ENCODE peak calls at places on chromosomes 13 and 19, in four cellular contexts. J is left ventricle myocardium inferior, H is H1, R is AG04450. Z is an unnamed sample.

GRCh38 chr19:54906819-54907218 is 871 bp downstream of the NCR1 start:
- DNase-seq in J (no peak), H (no peak), R (no peak), Z (no peak)

GRCh38 chr13:31476266-31476665 is 263.1 kb upstream of the RXFP2 start:
- DNase-seq in J (no peak), H (no peak), R (peak), Z (no peak)

GRCh38 chr19:6276447-6276846 is 3.3 kb downstream of the MLLT1 start:
- DNase-seq in J (peak), H (no peak), R (no peak), Z (no peak)

GRCh38 chr13:113598481-113598880 is 13.9 kb downstream of the TFDP1 start:
- DNase-seq in J (peak), H (no peak), R (no peak), Z (no peak)

GRCh38 chr19:35776102-35776788 is 881 bp downstream of the ARHGAP33 start:
- DNase-seq in J (no peak), H (no peak), R (no peak), Z (no peak)

GRCh38 chr13:40438999-40439797 is 227.2 kb downstream of the FOXO1 start:
- DNase-seq in J (no peak), H (no peak), R (no peak), Z (no peak)

GRCh38 chr13:49421391-49421790 is 22.5 kb downstream of the CAB39L start:
- DNase-seq in J (no peak), H (peak), R (no peak), Z (no peak)

GRCh38 chr13:21615427-21615826 is 11.5 kb upstream of the MICU2 start:
- DNase-seq in J (no peak), H (no peak), R (no peak), Z (no peak)

GRCh38 chr13:111485491-111486250 is 165.2 kb downstream of the TEX29 start:
- DNase-seq in J (no peak), H (no peak), R (no peak), Z (no peak)
- TF ChIP-seq CTCF in J (no peak), H (no peak), R (no peak), Z (no peak)

GRCh38 chr13:51230473-51231105 is 8.4 kb downstream of the FAM124A start:
- DNase-seq in J (peak), H (no peak), R (no peak), Z (no peak)
- H3K4me3 ChIP-seq in J (peak), H (no peak), R (no peak), Z (peak)

GRCh38 chr19:49890349-49891311 is 6.1 kb downstream of the IL4I1 start:
- DNase-seq in J (no peak), H (peak), R (no peak), Z (no peak)
- TF ChIP-seq CTCF in J (peak), H (no peak), R (no peak), Z (peak)

DNA sequence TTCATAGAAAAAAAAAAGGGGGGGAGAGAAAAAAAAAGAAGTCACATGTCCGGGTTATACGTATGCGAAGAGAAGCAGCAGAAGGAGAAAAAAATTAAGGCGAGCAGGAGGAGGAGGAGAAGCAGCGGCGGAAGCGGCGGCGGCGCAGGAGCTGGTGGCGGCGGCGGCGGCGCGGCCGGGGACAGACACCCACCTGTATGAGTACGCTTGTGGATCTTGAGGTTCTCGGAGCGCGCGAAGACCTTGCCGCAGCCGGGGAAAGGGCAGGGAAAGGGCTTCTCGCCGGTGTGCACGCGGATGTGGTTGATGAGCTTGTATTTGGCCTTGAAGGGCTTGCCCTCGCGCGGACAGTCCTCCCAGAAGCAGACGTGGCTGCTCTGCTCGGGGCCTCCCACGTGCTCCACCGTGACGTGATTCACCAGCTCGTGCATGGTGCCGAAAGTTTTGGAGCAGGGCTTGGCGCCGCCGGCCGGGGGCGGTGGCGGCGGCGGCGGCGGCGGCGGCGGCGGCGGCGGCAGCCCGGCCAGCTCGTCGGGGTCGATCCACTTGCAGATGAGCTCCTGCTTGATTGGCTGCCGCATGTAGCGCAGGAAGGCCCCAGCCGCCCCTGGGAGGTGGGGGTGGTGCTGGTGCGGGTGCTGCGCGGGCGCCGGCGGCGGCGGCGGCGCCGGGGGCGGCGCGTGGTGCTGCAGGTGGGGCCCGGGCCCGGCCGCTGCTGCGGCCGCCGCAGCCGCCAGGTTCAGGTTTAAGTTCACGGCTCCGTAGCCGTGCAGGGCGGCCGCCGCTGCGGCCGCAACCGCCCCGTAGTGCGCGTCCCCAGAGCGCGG is 1.4 kb downstream of the ZIC5 start:
- DNase-seq in J (no peak), H (peak), R (no peak), Z (no peak)
- H3K4me3 ChIP-seq in J (peak), H (peak), R (no peak), Z (no peak)

GRCh38 chr13:22648325-22648758 is 532.4 kb upstream of the SGCG start:
- DNase-seq in J (no peak), H (peak), R (no peak), Z (no peak)
- TF ChIP-seq CTCF in J (no peak), H (peak), R (no peak), Z (no peak)

GRCh38 chr19:12834418-12834943 is at the start of gene RTBDN:
- DNase-seq in J (no peak), H (no peak), R (no peak), Z (no peak)

GRCh38 chr19:12834976-12835757 is 788 bp upstream of the RTBDN start:
- DNase-seq in J (no peak), H (peak), R (no peak), Z (no peak)

GRCh38 chr19:12838182-12838890 is at the start of gene MAST1:
- DNase-seq in J (no peak), H (peak), R (no peak), Z (no peak)

GRCh38 chr19:12837225-12837624 is 1.1 kb upstream of the MAST1 start:
- DNase-seq in J (no peak), H (no peak), R (no peak), Z (no peak)

GRCh38 chr19:12836529-12836863 is 1.8 kb upstream of the MAST1 start:
- DNase-seq in J (no peak), H (no peak), R (no peak), Z (no peak)
- H3K4me3 ChIP-seq in J (no peak), H (no peak), R (no peak), Z (no peak)

GRCh38 chr19:12494260-12494860 is 9.7 kb upstream of the ZNF709 start:
- DNase-seq in J (no peak), H (no peak), R (no peak), Z (no peak)

GRCh38 chr19:12496480-12496879 is 11.9 kb upstream of the ZNF709 start:
- DNase-seq in J (no peak), H (no peak), R (no peak), Z (no peak)

GRCh38 chr19:12497032-12497431 is 12.4 kb upstream of the ZNF709 start:
- DNase-seq in J (no peak), H (no peak), R (no peak), Z (no peak)

GRCh38 chr19:12495002-12495802 is 10.6 kb upstream of the ZNF709 start:
- DNase-seq in J (peak), H (peak), R (peak), Z (peak)
- TF ChIP-seq CTCF in J (peak), H (peak), R (peak), Z (peak)

GRCh38 chr19:53594811-53595509 is 36.8 kb upstream of the DPRX start:
- DNase-seq in J (no peak), H (peak), R (no peak), Z (no peak)

GRCh38 chr19:53597023-53597422 is 34.8 kb upstream of the DPRX start:
- DNase-seq in J (no peak), H (no peak), R (no peak), Z (no peak)

GRCh38 chr19:53598361-53598760 is 33.4 kb upstream of the DPRX start:
- DNase-seq in J (no peak), H (no peak), R (no peak), Z (no peak)

GRCh38 chr19:53595510-53595867 is 36.3 kb upstream of the DPRX start:
- DNase-seq in J (no peak), H (no peak), R (no peak), Z (no peak)

DNA sequence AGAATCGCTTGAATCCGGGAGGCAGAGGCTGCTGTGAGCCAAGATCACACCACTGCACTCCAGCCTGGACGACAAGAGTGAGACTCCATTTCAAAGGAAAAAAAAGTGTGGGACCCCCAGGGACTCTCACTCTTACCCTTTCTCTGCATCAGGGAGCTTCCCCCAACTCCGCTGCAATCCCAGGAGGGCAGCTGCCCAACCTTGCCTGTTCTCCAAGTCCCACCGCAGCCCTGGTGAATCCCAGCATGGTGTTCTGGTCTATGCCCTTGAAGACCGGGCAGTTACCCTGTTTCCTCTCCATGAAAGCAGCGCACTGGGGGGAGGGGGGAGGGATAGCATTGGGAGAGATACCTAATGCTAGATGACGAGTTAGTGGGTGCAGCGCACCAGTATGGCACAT is 35.7 kb upstream of the DPRX start:
- DNase-seq in J (no peak), H (peak), R (no peak), Z (no peak)
- H3K4me3 ChIP-seq in J (no peak), H (no peak), R (no peak), Z (no peak)

GRCh38 chr19:10874019-10874418 is 2.7 kb downstream of the CARM1 start:
- DNase-seq in J (no peak), H (no peak), R (no peak), Z (no peak)

GRCh38 chr19:10870955-10871603 is at the start of gene CARM1:
- DNase-seq in J (peak), H (peak), R (peak), Z (no peak)

GRCh38 chr19:10870501-10870954 is 825 bp upstream of the CARM1 start:
- DNase-seq in J (no peak), H (no peak), R (no peak), Z (no peak)

GRCh38 chr19:10872551-10873107 is 1.3 kb downstream of the CARM1 start:
- DNase-seq in J (no peak), H (no peak), R (no peak), Z (no peak)

GRCh38 chr19:10871711-10872550 is 578 bp downstream of the CARM1 start:
- DNase-seq in J (peak), H (no peak), R (no peak), Z (no peak)
- TF ChIP-seq CTCF in J (peak), H (peak), R (peak), Z (no peak)

DNA sequence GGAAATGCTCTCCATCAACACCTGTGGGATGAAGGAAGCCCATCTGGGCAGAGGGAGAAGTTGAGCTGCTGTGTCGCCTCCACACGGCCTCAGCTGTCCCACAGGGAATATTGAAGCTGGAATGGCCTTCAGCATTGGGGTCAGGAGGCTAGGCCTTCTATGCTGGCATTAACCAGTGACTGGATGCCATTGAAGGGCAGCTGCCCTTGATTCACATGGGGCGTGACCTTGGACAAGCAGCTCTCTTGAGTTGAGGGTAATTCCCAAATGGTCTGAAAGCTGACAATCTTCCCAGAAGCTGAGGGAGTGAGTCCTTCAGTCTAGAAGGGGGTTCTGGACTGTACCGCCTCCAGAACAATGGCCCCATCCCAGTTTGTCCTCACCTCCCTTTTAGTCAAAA is 6.7 kb downstream of the BCL3 start:
- DNase-seq in J (no peak), H (no peak), R (no peak), Z (no peak)
- H3K4me3 ChIP-seq in J (peak), H (no peak), R (no peak), Z (no peak)

Z was measured in epithelial cell of proximal tubule.